ENCODE peak calls at places on chromosome 5, in six cellular contexts. W is NCI-H2081 treated with DMSO at 0.1 percent for 48 hours, P is NCI-H1092 treated with DMSO at 0.1 percent for 48 hours, M is fibroblast of lung, C is GM23248, Y is COR-L47. Q is an unnamed sample.

GRCh38 chr5:173633304-173633703 is 16.9 kb upstream of the BOD1 start:
- DNase-seq in W (no peak), P (peak; percentile 33), M (no peak), C (no peak), Y (no peak), Q (no peak)

GRCh38 chr5:115977988-115978387 is 15.7 kb downstream of the LVRN start:
- DNase-seq in W (no peak), P (no peak), M (peak; percentile 89), C (peak; percentile 89), Y (no peak), Q (peak; percentile 43)

GRCh38 chr5:149062371-149063016 is 368 bp downstream of the SH3TC2 start:
- DNase-seq in W (no peak), P (no peak), M (peak; percentile 85), C (peak; percentile 90), Y (no peak), Q (peak; percentile 83)

GRCh38 chr5:179224741-179225140 is 120.5 kb downstream of the ADAMTS2 start:
- DNase-seq in W (no peak), P (no peak), M (no peak), C (no peak), Y (no peak), Q (peak; percentile 66)

GRCh38 chr5:43232943-43233833 is 41.2 kb downstream of the NIM1K start:
- DNase-seq in W (no peak), P (peak; percentile 57), M (no peak), C (no peak), Y (peak; percentile 11), Q (no peak)

GRCh38 chr5:60595183-60595582 is 104.8 kb downstream of the DEPDC1B start:
- DNase-seq in W (no peak), P (no peak), M (no peak), C (no peak), Y (no peak), Q (no peak)

GRCh38 chr5:110561510-110561909 is 165.0 kb downstream of the TMEM232 start:
- DNase-seq in W (no peak), P (no peak), M (peak; percentile 6), C (no peak), Y (no peak), Q (no peak)

GRCh38 chr5:116075117-116075910 is 9.5 kb upstream of the COMMD10 start:
- DNase-seq in W (no peak), P (no peak), M (peak; percentile 27), C (no peak), Y (no peak), Q (no peak)

GRCh38 chr5:5017827-5018559 is 122.1 kb upstream of the ADAMTS16 start:
- DNase-seq in W (no peak), P (no peak), M (peak; percentile 89), C (peak; percentile 95), Y (no peak), Q (peak; percentile 81)

GRCh38 chr5:482506-482905 is 39.5 kb downstream of the EXOC3 start:
- DNase-seq in W (no peak), P (no peak), M (no peak), C (no peak), Y (no peak), Q (no peak)

GRCh38 chr5:178208540-178209227 is 4.4 kb downstream of the HNRNPAB start:
- DNase-seq in W (no peak), P (no peak), M (no peak), C (peak; percentile 39), Y (no peak), Q (peak; percentile 85)

GRCh38 chr5:55713871-55714270 is 1.7 kb upstream of the SLC38A9 start:
- DNase-seq in W (no peak), P (no peak), M (no peak), C (no peak), Y (no peak), Q (peak; percentile 45)

GRCh38 chr5:107705390-107706014 is 34.8 kb upstream of the EFNA5 start:
- DNase-seq in W (no peak), P (no peak), M (peak; percentile 80), C (peak; percentile 82), Y (no peak), Q (peak; percentile 58)

GRCh38 chr5:39146831-39147540 is 72.4 kb downstream of the FYB1 start:
- DNase-seq in W (no peak), P (no peak), M (no peak), C (no peak), Y (no peak), Q (no peak)

GRCh38 chr5:141040763-141041426 is 10.3 kb upstream of the PCDHB1 start:
- DNase-seq in W (peak; percentile 89), P (peak; percentile 96), M (peak; percentile 45), C (peak; percentile 78), Y (peak; percentile 95), Q (peak; percentile 61)

GRCh38 chr5:16593013-16593412 is 23.8 kb downstream of the RETREG1 start:
- DNase-seq in W (no peak), P (no peak), M (peak; percentile 80), C (peak; percentile 94), Y (peak; percentile 19), Q (no peak)

GRCh38 chr5:126746290-126746689 is 30.6 kb upstream of the LMNB1 start:
- DNase-seq in W (no peak), P (no peak), M (peak; percentile 25), C (no peak), Y (no peak), Q (no peak)

GRCh38 chr5:167770461-167770860 is 521.0 kb upstream of the WWC1 start:
- DNase-seq in W (no peak), P (no peak), M (peak; percentile 92), C (peak; percentile 86), Y (no peak), Q (no peak)

GRCh38 chr5:148383564-148384388 is at the start of gene FBXO38:
- DNase-seq in W (peak; percentile 73), P (peak; percentile 95), M (peak; percentile 96), C (peak; percentile 98), Y (peak; percentile 96), Q (peak; percentile 94)

GRCh38 chr5:119808474-119808873 is 179.1 kb downstream of the FAM170A start:
- DNase-seq in W (no peak), P (no peak), M (no peak), C (no peak), Y (no peak), Q (no peak)

GRCh38 chr5:142872795-142873194 is 102.6 kb downstream of the ARHGAP26 start:
- DNase-seq in W (no peak), P (no peak), M (peak; percentile 65), C (peak; percentile 33), Y (no peak), Q (peak; percentile 42)

GRCh38 chr5:151255621-151256286 is 2.8 kb downstream of the GM2A start:
- DNase-seq in W (no peak), P (no peak), M (no peak), C (no peak), Y (no peak), Q (no peak)

GRCh38 chr5:157816682-157817268 is 42.2 kb downstream of the CLINT1 start:
- DNase-seq in W (no peak), P (peak; percentile 5), M (no peak), C (peak; percentile 39), Y (no peak), Q (no peak)

GRCh38 chr5:32449216-32449721 is 4.7 kb upstream of the ZFR start:
- DNase-seq in W (no peak), P (no peak), M (no peak), C (no peak), Y (no peak), Q (no peak)

GRCh38 chr5:885127-885442 is 7.5 kb downstream of the BRD9 start:
- DNase-seq in W (no peak), P (no peak), M (no peak), C (no peak), Y (no peak), Q (no peak)